ENCODE peak calls at places on chromosomes 7 and 10, in eight cellular contexts. N is A673, X is small intestine, D is esophagus squamous epithelium, J is heart right ventricle, G is HepG2, P is upper lobe of right lung, W is OCI-LY7. H is an unnamed sample. For H3K4me1, the result is how much of the 10 kb centered on the place peaks cover.

GRCh38 chr7:133484135-133484534 is 231.3 kb downstream of the EXOC4 start:
- DNase-seq in J (no peak), D (no peak), N (peak), G (no peak), W (peak), P (no peak), X (no peak), H (no peak)

GRCh38 chr7:105353752-105354328 is 34.9 kb downstream of the SRPK2 start:
- DNase-seq in D (no peak), N (peak), W (peak), G (no peak), X (peak), J (peak), P (no peak), H (no peak)

GRCh38 chr7:112271162-112271561 is 64.7 kb downstream of the ZNF277 start:
- DNase-seq in P (no peak), J (no peak), W (no peak), D (no peak), X (no peak), N (no peak), G (no peak), H (no peak)

GRCh38 chr7:35970458-35970857 is 169.6 kb downstream of the SEPTIN7 start:
- DNase-seq in N (no peak), D (no peak), G (no peak), W (no peak), P (no peak), J (no peak), X (no peak), H (no peak)

GRCh38 chr10:13672505-13672904 is 85.7 kb downstream of the PRPF18 start:
- DNase-seq in X (no peak), W (no peak), J (no peak), N (peak), P (no peak), G (no peak), D (no peak), H (no peak)

GRCh38 chr10:118101501-118101900 is 54.8 kb upstream of the RAB11FIP2 start:
- DNase-seq in D (no peak), J (no peak), X (no peak), W (no peak), G (no peak), P (no peak), N (no peak), H (no peak)

GRCh38 chr10:56487746-56488145 is 126.7 kb upstream of the ZWINT start:
- DNase-seq in X (no peak), W (no peak), D (no peak), P (no peak), J (no peak), N (no peak), G (no peak), H (no peak)

GRCh38 chr7:43906327-43907010 is at the start of gene URGCP:
- DNase-seq in D (no peak), G (no peak), X (peak), W (no peak), P (peak), N (peak), J (peak), H (peak)

GRCh38 chr7:138125598-138126111 is 49.4 kb downstream of the AKR1D1 start:
- DNase-seq in W (no peak), J (no peak), D (no peak), P (no peak), G (no peak), X (no peak), N (peak), H (no peak)

GRCh38 chr7:94396606-94397005 is 1.9 kb downstream of the COL1A2 start:
- DNase-seq in P (no peak), X (no peak), G (no peak), N (peak), D (no peak), W (no peak), J (no peak), H (no peak)

GRCh38 chr7:44217133-44217714 is 16.4 kb downstream of the YKT6 start:
- DNase-seq in W (no peak), D (no peak), J (no peak), G (no peak), X (no peak), P (peak), N (no peak), H (peak)

GRCh38 chr7:129218514-129219036 is 6.3 kb upstream of the AHCYL2 start:
- DNase-seq in J (peak), W (peak), P (peak), N (peak), X (peak), G (peak), D (no peak), H (peak)

GRCh38 chr10:15379043-15379442 is 8.0 kb upstream of the FAM171A1 start:
- DNase-seq in J (no peak), X (no peak), P (no peak), W (no peak), N (no peak), D (no peak), G (no peak), H (no peak)

GRCh38 chr10:31927597-31928530 is 767 bp downstream of the ARHGAP12 start:
- DNase-seq in P (peak), X (peak), J (peak), D (peak), G (peak), W (peak), N (peak), H (peak)

GRCh38 chr10:65358565-65358964 is 1567.3 kb upstream of the LRRTM3 start:
- DNase-seq in J (no peak), W (no peak), N (peak), P (no peak), D (no peak), G (peak), X (no peak), H (peak)

GRCh38 chr7:45721949-45722598 is 147.9 kb downstream of the ADCY1 start:
- DNase-seq in N (no peak), W (no peak), G (no peak), P (no peak), X (no peak), J (no peak), D (no peak), H (no peak)

GRCh38 chr7:100372256-100372655 is 1.0 kb upstream of the PILRA start:
- DNase-seq in D (no peak), J (no peak), G (no peak), X (no peak), W (peak), P (peak), N (peak), H (no peak)

GRCh38 chr10:96407560-96408069 is 48.8 kb upstream of the OPALIN start:
- DNase-seq in D (no peak), N (no peak), X (no peak), W (no peak), G (no peak), P (no peak), J (no peak), H (no peak)

GRCh38 chr10:51937313-51937712 is 237.9 kb upstream of the CSTF2T start:
- DNase-seq in P (no peak), D (no peak), W (no peak), G (no peak), N (no peak), X (no peak), J (no peak), H (no peak)

GRCh38 chr7:29270579-29270978 is 76.0 kb downstream of the CHN2 start:
- DNase-seq in G (no peak), N (no peak), P (no peak), W (no peak), J (no peak), D (no peak), X (peak), H (no peak)

GRCh38 chr7:104341545-104341944 is 13.1 kb downstream of the LHFPL3 start:
- DNase-seq in D (no peak), J (no peak), X (no peak), P (no peak), G (peak), N (peak), W (peak), H (peak)

GRCh38 chr10:17013131-17013530 is 116.5 kb downstream of the CUBN start:
- DNase-seq in X (no peak), N (no peak), W (no peak), J (no peak), P (no peak), D (no peak), G (no peak), H (no peak)

GRCh38 chr7:153858335-153858734 is 193.9 kb upstream of the DPP6 start:
- DNase-seq in D (no peak), G (no peak), N (no peak), J (no peak), P (no peak), X (no peak), W (no peak), H (no peak)

GRCh38 chr7:24821045-24821853 is 64.0 kb upstream of the GSDME start:
- DNase-seq in J (peak), W (peak), D (peak), X (peak), G (peak), P (peak), N (peak), H (peak)

GRCh38 chr7:1520574-1521234 is 9.8 kb upstream of the MAFK start:
- DNase-seq in J (no peak), D (no peak), X (no peak), W (no peak), N (no peak), P (no peak), G (peak), H (peak)

GRCh38 chr7:159137906-159138305 is 6.8 kb downstream of the VIPR2 start:
- DNase-seq in X (no peak), G (no peak), W (no peak), P (no peak), J (no peak), N (no peak), D (no peak), H (no peak)

GRCh38 chr10:29926649-29927048 is 132.7 kb downstream of the JCAD start:
- DNase-seq in J (no peak), D (no peak), P (no peak), G (no peak), W (no peak), N (peak), X (no peak), H (peak)

GRCh38 chr10:86597306-86597705 is 57.0 kb upstream of the OPN4 start:
- DNase-seq in P (no peak), N (no peak), W (no peak), G (no peak), X (no peak), D (no peak), J (no peak), H (no peak)

GRCh38 chr10:79386637-79387465 is 39.6 kb downstream of the PPIF start:
- DNase-seq in D (no peak), G (no peak), J (no peak), X (no peak), N (no peak), W (no peak), P (peak), H (peak)

GRCh38 chr7:40880581-40880980 is 745.8 kb downstream of the SUGCT start:
- DNase-seq in X (no peak), J (no peak), G (no peak), W (no peak), P (no peak), N (no peak), D (no peak), H (no peak)

GRCh38 chr7:19202599-19202998 is 57.4 kb upstream of the FERD3L start:
- DNase-seq in W (no peak), J (no peak), G (no peak), N (no peak), D (no peak), X (no peak), P (no peak), H (no peak)

GRCh38 chr10:114303556-114303955 is 64.5 kb downstream of the VWA2 start:
- DNase-seq in G (no peak), W (no peak), X (no peak), D (no peak), N (no peak), P (no peak), J (no peak), H (peak)

GRCh38 chr10:114305521-114305925 is 66.5 kb downstream of the VWA2 start:
- DNase-seq in P (peak), N (no peak), J (no peak), W (no peak), G (no peak), X (no peak), D (no peak), H (no peak)

GRCh38 chr10:114304566-114305421 is 65.7 kb downstream of the VWA2 start:
- DNase-seq in N (peak), D (peak), G (no peak), W (peak), X (peak), P (peak), J (peak), H (peak)

GRCh38 chr10:114301951-114302710 is 63.1 kb downstream of the VWA2 start:
- DNase-seq in P (peak), J (peak), X (no peak), N (no peak), D (no peak), G (no peak), W (no peak), H (peak)

DNA sequence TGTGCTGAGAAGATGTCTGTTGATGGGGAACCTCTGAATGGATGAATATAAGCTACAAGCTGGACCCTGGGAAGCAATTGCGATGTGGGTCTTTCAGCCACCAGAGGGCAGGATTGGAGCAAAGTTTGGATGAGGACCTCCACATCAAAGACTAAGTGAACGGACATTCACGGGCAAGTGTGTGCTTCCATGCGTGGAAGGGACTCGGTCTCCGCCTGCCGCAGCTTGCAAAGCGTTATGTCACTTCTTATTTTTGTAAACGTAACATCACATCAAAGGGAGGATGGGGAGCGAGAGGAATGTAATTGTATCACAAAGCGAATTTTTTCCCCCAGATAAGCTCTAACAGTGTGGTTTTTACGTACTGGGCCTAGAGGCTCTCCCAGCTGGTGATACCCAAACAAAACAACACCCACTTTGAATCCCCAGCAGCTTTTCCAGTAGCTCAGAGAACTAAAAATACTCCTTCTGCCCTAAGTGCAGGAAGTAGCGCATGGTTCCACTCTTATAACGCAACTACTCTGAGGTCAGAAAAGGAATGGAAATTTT is 65.0 kb downstream of the VWA2 start:
- DNase-seq in G (peak), W (peak), N (peak), X (peak), J (peak), P (no peak), D (no peak), H (peak)
- H3K4me3 ChIP-seq in G (no peak), W (peak), N (peak), X (peak), J (no peak), P (peak), D (peak), H (peak)

DNA sequence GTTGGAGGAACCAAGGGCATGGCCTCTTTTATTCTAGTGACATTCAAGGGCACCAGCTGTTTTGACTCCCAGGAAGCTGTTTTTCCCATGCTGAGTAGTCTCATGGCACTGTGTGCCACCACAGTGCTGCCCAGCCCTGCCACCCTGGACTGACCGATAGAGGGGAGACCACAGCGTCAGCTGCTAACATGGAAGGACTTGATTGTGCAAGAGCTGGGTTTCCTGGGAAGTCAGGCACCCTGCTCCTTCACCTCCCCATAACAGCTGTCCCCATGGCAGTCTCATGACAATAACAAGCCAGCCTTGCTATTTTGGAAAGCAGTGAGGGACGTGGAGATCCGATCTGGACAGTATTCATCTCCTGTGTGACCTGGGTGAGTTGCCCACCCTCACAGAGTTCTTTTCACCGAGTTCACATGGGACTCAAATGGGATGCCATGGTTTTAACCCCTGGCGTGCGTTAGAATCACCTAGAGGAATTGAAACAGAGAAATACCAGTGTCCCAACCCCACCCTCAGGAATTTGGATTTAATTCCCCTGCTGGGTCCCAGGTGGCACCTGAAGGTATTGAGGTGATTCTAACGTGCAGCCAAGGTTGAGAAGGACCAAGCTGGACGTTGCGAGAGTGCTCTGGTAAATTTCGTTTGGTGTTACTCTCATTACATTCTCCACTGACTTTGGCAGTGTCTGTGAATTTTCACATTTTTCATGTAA is 174.8 kb downstream of the CELF2 start:
- DNase-seq in X (no peak), W (no peak), N (no peak), J (peak), D (no peak), P (peak), G (no peak), H (no peak)
- H3K4me1 ChIP-seq in X (under half), W (under half), N (under half), J (half or more), D (under half), P (under half), G (under half), H (under half)

GRCh38 chr10:123891147-123892011 is at the start of gene CPXM2:
- DNase-seq in D (no peak), G (no peak), N (no peak), W (no peak), J (peak), X (peak), P (no peak), H (no peak)

GRCh38 chr10:123888751-123889150 is 2.9 kb downstream of the CPXM2 start:
- DNase-seq in W (no peak), G (no peak), N (no peak), J (no peak), D (no peak), X (no peak), P (no peak), H (no peak)

GRCh38 chr10:123890246-123890645 is 1.4 kb downstream of the CPXM2 start:
- DNase-seq in G (no peak), P (no peak), D (no peak), W (no peak), N (no peak), X (no peak), J (no peak), H (no peak)

GRCh38 chr10:123890761-123891146 is 853 bp downstream of the CPXM2 start:
- DNase-seq in J (no peak), P (no peak), W (no peak), N (no peak), D (no peak), X (peak), G (no peak), H (no peak)

GRCh38 chr10:123889821-123890220 is 1.8 kb downstream of the CPXM2 start:
- DNase-seq in W (no peak), P (no peak), G (no peak), J (no peak), D (no peak), X (no peak), N (no peak), H (no peak)
- H3K4me3 ChIP-seq in W (no peak), P (no peak), G (no peak), J (no peak), D (peak), X (no peak), N (no peak), H (no peak)

GRCh38 chr10:92571649-92572048 is 2.2 kb downstream of the IDE start:
- DNase-seq in P (no peak), G (no peak), J (no peak), W (no peak), X (no peak), N (no peak), D (no peak), H (peak)
- H3K4me1 ChIP-seq in P (under half), G (under half), J (under half), W (under half), X (under half), N (under half), D (under half), H (under half)

GRCh38 chr7:73648593-73649332 is 18.9 kb upstream of the VPS37D start:
- DNase-seq in W (no peak), P (no peak), N (no peak), J (no peak), X (no peak), D (no peak), G (no peak), H (no peak)

GRCh38 chr7:73646785-73647724 is 20.6 kb upstream of the VPS37D start:
- DNase-seq in J (no peak), G (no peak), P (no peak), D (no peak), W (no peak), N (no peak), X (no peak), H (no peak)

GRCh38 chr7:73650524-73650923 is 17.1 kb upstream of the VPS37D start:
- DNase-seq in N (no peak), P (no peak), D (no peak), G (no peak), X (no peak), J (no peak), W (no peak), H (no peak)

GRCh38 chr7:73645643-73646182 is 21.4 kb upstream of the MLXIPL start:
- DNase-seq in J (no peak), P (no peak), W (no peak), D (no peak), X (peak), G (no peak), N (no peak), H (no peak)

GRCh38 chr7:73647725-73648592 is 19.7 kb upstream of the VPS37D start:
- DNase-seq in X (peak), W (no peak), D (no peak), P (no peak), G (peak), N (no peak), J (no peak), H (peak)
- H3K4me3 ChIP-seq in X (peak), W (no peak), D (peak), P (peak), G (peak), N (peak), J (no peak), H (peak)

DNA sequence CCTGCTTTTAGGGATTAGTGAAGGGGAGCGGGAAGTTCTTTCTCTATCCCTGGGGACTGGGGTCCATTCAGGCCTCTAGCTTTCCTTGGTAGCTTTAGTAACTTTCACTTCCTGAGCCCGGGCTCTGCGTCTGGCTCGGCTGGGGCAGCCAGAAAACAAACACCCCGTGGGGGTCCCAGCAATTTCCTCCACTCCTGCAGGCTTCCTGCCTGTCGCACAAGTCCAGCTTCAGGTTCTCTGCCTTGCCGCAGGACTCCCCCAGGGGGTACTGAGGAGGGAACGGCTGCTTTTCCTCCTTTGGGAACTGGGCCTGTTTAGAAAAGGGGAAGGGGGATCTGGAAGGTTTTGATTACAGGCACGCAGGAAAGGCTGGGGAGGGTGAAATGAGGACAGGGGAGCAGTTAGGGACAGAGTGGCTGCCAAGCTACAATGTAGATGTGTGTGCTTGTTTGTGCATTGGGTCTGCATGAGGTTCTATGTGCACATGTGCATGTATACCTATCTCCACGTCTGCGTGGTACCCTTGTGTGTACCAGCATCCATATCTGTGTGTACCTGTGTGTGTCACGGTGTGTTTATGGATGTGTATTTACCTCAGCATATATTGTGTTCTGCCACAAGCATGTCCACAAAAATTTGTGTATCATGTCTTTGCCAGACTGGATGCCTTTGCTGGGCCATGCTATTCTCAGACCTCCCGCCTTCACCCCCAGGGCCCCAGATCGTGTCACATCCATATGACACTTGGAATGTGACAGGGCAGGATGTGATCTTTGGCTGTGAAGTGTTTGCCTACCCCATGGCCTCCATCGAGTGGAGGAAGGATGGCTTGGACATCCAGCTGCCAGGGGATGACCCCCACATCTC is 2.0 kb downstream of the KAZALD1 start:
- DNase-seq in D (no peak), J (no peak), N (peak), G (no peak), X (no peak), W (peak), P (no peak), H (no peak)
- H3K4me1 ChIP-seq in D (half or more), J (half or more), N (half or more), G (under half), X (under half), W (half or more), P (half or more), H (under half)

GRCh38 chr10:137031-137430 is 1.8 kb downstream of the ZMYND11 start:
- DNase-seq in G (peak), N (peak), J (no peak), D (no peak), W (peak), P (no peak), X (peak), H (peak)
- H3K4me3 ChIP-seq in G (no peak), N (peak), J (no peak), D (no peak), W (no peak), P (peak), X (no peak), H (no peak)